ENCODE peak calls at places on chromosomes 5 and 9, in eight cellular contexts. A is pulmonary artery endothelial cell; N is heart right ventricle; H is Right ventricle myocardium superior; J is SJCRH30; S is CD8-positive, alpha-beta T cell; C is stimulated activated naive CD8-positive, alpha-beta T cell treated with anti-CD3 and anti-CD28 coated beads, Interleukin-15, Interleukin-2, amounts not matched to agents 100 U/mL and 50 U/mL, for 24 hours; P is cardiac fibroblast. M is an unnamed sample.

GRCh38 chr9:97856857-97857602 is 4.0 kb downstream of the FOXE1 start:
- DNase-seq in P (no peak), C (no peak), S (no peak), J (no peak), A (no peak), N (no peak), H (no peak), M (no peak)

GRCh38 chr9:116087751-116088194 is 65.8 kb upstream of the PAPPA start:
- DNase-seq in H (no peak), C (no peak), P (peak; percentile 43), N (no peak), S (no peak), J (no peak), A (no peak), M (no peak)

GRCh38 chr5:142432961-142433360 is 108.1 kb upstream of the SPRY4 start:
- DNase-seq in P (no peak), H (no peak), S (peak; percentile 20), N (no peak), J (peak; percentile 61), A (no peak), C (peak; percentile 36), M (no peak)

GRCh38 chr9:110426052-110426709 is 88.5 kb upstream of the TXNDC8 start:
- DNase-seq in P (peak; percentile 35), N (no peak), J (peak; percentile 13), A (no peak), S (no peak), C (no peak), H (no peak), M (no peak)

GRCh38 chr5:56269216-56269927 is 36.2 kb upstream of the ANKRD55 start:
- DNase-seq in N (no peak), A (no peak), H (no peak), C (no peak), J (peak; percentile 24), S (no peak), P (peak; percentile 86), M (peak; percentile 73)

GRCh38 chr5:2283481-2284045 is 400.8 kb upstream of the IRX4 start:
- DNase-seq in C (no peak), N (no peak), J (no peak), P (no peak), H (no peak), S (no peak), A (no peak), M (no peak)

GRCh38 chr9:127950513-127951210 is 13.0 kb upstream of the DPM2 start:
- DNase-seq in J (peak; percentile 77), N (peak; percentile 62), H (peak; percentile 71), S (no peak), C (no peak), A (no peak), P (no peak), M (no peak)

GRCh38 chr9:130138791-130139190 is 33.4 kb upstream of the NCS1 start:
- DNase-seq in P (peak; percentile 97), S (no peak), C (no peak), J (no peak), N (no peak), H (peak; percentile 59), A (peak; percentile 78), M (no peak)

GRCh38 chr5:180523629-180524466 is 29.7 kb downstream of the CNOT6 start:
- DNase-seq in J (no peak), S (no peak), C (no peak), H (no peak), A (no peak), N (no peak), P (peak; percentile 35), M (no peak)

GRCh38 chr9:114200721-114201300 is 45.5 kb downstream of the COL27A1 start:
- DNase-seq in S (no peak), H (no peak), P (no peak), C (no peak), J (no peak), N (no peak), A (no peak), M (no peak)

GRCh38 chr9:126062158-126062929 is 264.3 kb upstream of the MVB12B start:
- DNase-seq in J (no peak), P (no peak), S (no peak), H (no peak), A (no peak), C (no peak), N (no peak), M (no peak)

GRCh38 chr9:93288891-93289883 is 105.2 kb downstream of the WNK2 start:
- DNase-seq in N (no peak), P (peak; percentile 46), C (no peak), S (no peak), A (no peak), J (no peak), H (no peak), M (peak; percentile 29)

GRCh38 chr5:115978779-115979178 is 16.5 kb downstream of the LVRN start:
- DNase-seq in H (no peak), P (no peak), A (no peak), C (no peak), J (no peak), S (no peak), N (no peak), M (no peak)

GRCh38 chr5:76958976-76959767 is 6.3 kb downstream of the CRHBP start:
- DNase-seq in P (peak; percentile 58), S (no peak), J (peak; percentile 13), N (no peak), C (no peak), H (no peak), A (peak; percentile 27), M (no peak)

GRCh38 chr5:149251546-149251945 is 20.1 kb upstream of the AFAP1L1 start:
- DNase-seq in P (no peak), J (no peak), H (no peak), S (no peak), C (no peak), N (no peak), A (no peak), M (no peak)

GRCh38 chr5:167271061-167271460 is 1020.4 kb upstream of the WWC1 start:
- DNase-seq in A (no peak), C (no peak), S (no peak), N (no peak), J (no peak), H (no peak), P (no peak), M (no peak)

GRCh38 chr5:176620333-176620981 is 9.9 kb downstream of the SNCB start:
- DNase-seq in J (no peak), C (no peak), S (no peak), H (no peak), N (no peak), A (no peak), P (peak; percentile 30), M (no peak)

GRCh38 chr9:109908459-109909390 is 128.7 kb downstream of the PALM2AKAP2 start:
- DNase-seq in N (no peak), S (no peak), C (no peak), H (no peak), J (no peak), P (peak; percentile 50), A (peak; percentile 83), M (no peak)

GRCh38 chr5:92527311-92528078 is 1053.5 kb downstream of the NR2F1-AS1 start:
- DNase-seq in C (no peak), J (no peak), S (no peak), A (no peak), P (peak; percentile 38), H (no peak), N (no peak), M (no peak)

GRCh38 chr5:39608024-39608423 is 183.2 kb upstream of the DAB2 start:
- DNase-seq in C (no peak), P (no peak), A (no peak), S (no peak), N (no peak), H (no peak), J (no peak), M (no peak)

GRCh38 chr9:88680505-88681160 is 145.7 kb downstream of the NXNL2 start:
- DNase-seq in N (no peak), H (no peak), P (peak; percentile 48), J (no peak), C (no peak), S (no peak), A (no peak), M (no peak)

GRCh38 chr5:91020065-91020800 is 362.9 kb downstream of the ARRDC3 start:
- DNase-seq in S (no peak), H (no peak), N (no peak), A (no peak), J (no peak), C (no peak), P (peak; percentile 36), M (no peak)

GRCh38 chr5:177491983-177492746 is 5.2 kb downstream of the PDLIM7 start:
- DNase-seq in J (no peak), P (no peak), H (no peak), S (no peak), N (no peak), A (no peak), C (no peak), M (no peak)

GRCh38 chr5:37740331-37741066 is 99.3 kb downstream of the GDNF start:
- DNase-seq in H (no peak), J (no peak), S (no peak), N (no peak), P (peak; percentile 62), C (no peak), A (no peak), M (no peak)

GRCh38 chr5:128225245-128226030 is 141.9 kb downstream of the SLC12A2 start:
- DNase-seq in C (no peak), P (no peak), N (no peak), A (no peak), H (no peak), S (no peak), J (peak; percentile 79), M (no peak)

GRCh38 chr5:350355-350754 is 28.8 kb downstream of the AHRR start:
- DNase-seq in H (no peak), S (no peak), C (no peak), A (no peak), N (no peak), J (peak; percentile 23), P (no peak), M (no peak)

GRCh38 chr5:150144211-150144801 is 11.3 kb downstream of the PDGFRB start:
- DNase-seq in H (peak; percentile 78), A (no peak), N (peak; percentile 80), C (no peak), S (no peak), P (peak; percentile 96), J (peak; percentile 45), M (no peak)

GRCh38 chr9:77751341-77752091 is 103.4 kb upstream of the GNA14 start:
- DNase-seq in J (peak; percentile 82), S (no peak), N (no peak), P (peak; percentile 86), A (peak; percentile 44), C (peak; percentile 17), H (no peak), M (no peak)

GRCh38 chr5:71887680-71888079 is 168.6 kb downstream of the CARTPT start:
- DNase-seq in C (no peak), H (no peak), J (peak; percentile 61), P (peak; percentile 89), N (no peak), A (peak; percentile 40), S (no peak), M (peak; percentile 24)

GRCh38 chr5:133732536-133732935 is 120.2 kb upstream of the FSTL4 start:
- DNase-seq in S (no peak), P (no peak), C (no peak), H (no peak), A (no peak), N (no peak), J (no peak), M (no peak)

GRCh38 chr5:91133183-91133582 is 249.9 kb downstream of the ARRDC3 start:
- DNase-seq in H (no peak), S (no peak), P (no peak), C (no peak), N (no peak), A (no peak), J (no peak), M (no peak)

GRCh38 chr5:90473321-90474234 is 993 bp downstream of the MBLAC2 start:
- DNase-seq in H (peak; percentile 62), J (peak; percentile 51), S (peak; percentile 14), P (peak; percentile 16), C (peak; percentile 41), N (peak; percentile 41), A (no peak), M (peak; percentile 36)

GRCh38 chr5:1523480-1523792 is 324 bp downstream of the LPCAT1 start:
- DNase-seq in J (no peak), N (no peak), C (no peak), H (no peak), P (no peak), S (no peak), A (no peak), M (no peak)

GRCh38 chr5:59528226-59528862 is 365.2 kb downstream of the PDE4D start:
- DNase-seq in A (no peak), H (no peak), N (no peak), C (no peak), S (no peak), P (no peak), J (no peak), M (peak; percentile 39)

M was measured in Caco-2.